ENCODE peak calls at places on chromosomes 3 and 15, in six cellular contexts. M is stimulated activated CD4-positive, alpha-beta T cell treated with anti-CD3 and anti-CD28 coated beads, Interleukin-1b, Interleukin-23, amount 100 ng/mL, for 4 hours; Z is SW480; U is T-helper 2 cell; B is activated CD4-positive, alpha-beta T cell treated with anti-CD3 and anti-CD28 coated beads, Interleukin-2, amount 50 U/mL, for 24 hours; K is GM03348. F is an unnamed sample.

GRCh38 chr15:70238917-70239316 is 141.2 kb upstream of the TLE3 start:
- DNase-seq in M (no peak), Z (no peak), U (no peak), B (no peak), K (no peak), F (no peak)

GRCh38 chr15:85485956-85486567 is 105.7 kb downstream of the AKAP13 start:
- DNase-seq in M (no peak), Z (peak; percentile 84), U (no peak), B (peak; percentile 79), K (peak; percentile 64), F (peak; percentile 81)

GRCh38 chr15:48040166-48040817 is 80.5 kb upstream of the SLC24A5 start:
- DNase-seq in M (no peak), Z (peak; percentile 82), U (no peak), B (no peak), K (peak; percentile 7), F (peak; percentile 20)

GRCh38 chr15:51982013-51982769 is 10.6 kb upstream of the LEO1 start:
- DNase-seq in M (peak; percentile 10), Z (peak; percentile 71), U (no peak), B (peak; percentile 29), K (peak; percentile 79), F (peak; percentile 67)

GRCh38 chr3:17320266-17320665 is 422.2 kb downstream of the TBC1D5 start:
- DNase-seq in M (no peak), Z (no peak), U (no peak), B (no peak), K (no peak), F (no peak)

GRCh38 chr3:188283347-188283746 is 129.4 kb downstream of the LPP start:
- DNase-seq in M (no peak), Z (no peak), U (no peak), B (no peak), K (no peak), F (peak; percentile 77)

GRCh38 chr3:28077566-28077965 is 163.9 kb upstream of the CMC1 start:
- DNase-seq in M (no peak), Z (no peak), U (no peak), B (no peak), K (peak; percentile 26), F (no peak)

GRCh38 chr15:42032376-42033213 is 11.8 kb upstream of the PLA2G4E start:
- DNase-seq in M (no peak), Z (no peak), U (no peak), B (no peak), K (no peak), F (no peak)

GRCh38 chr3:143977326-143978262 is 6.0 kb downstream of the DIPK2A start:
- DNase-seq in M (no peak), Z (no peak), U (no peak), B (no peak), K (peak; percentile 5), F (no peak)

GRCh38 chr3:58066842-58067241 is 58.6 kb downstream of the FLNB start:
- DNase-seq in M (no peak), Z (no peak), U (no peak), B (no peak), K (peak; percentile 82), F (no peak)

GRCh38 chr15:60781211-60781713 is 302.3 kb upstream of the ICE2 start:
- DNase-seq in M (no peak), Z (no peak), U (no peak), B (no peak), K (no peak), F (no peak)

GRCh38 chr3:194938845-194939531 is 253.3 kb downstream of the FAM43A start:
- DNase-seq in M (no peak), Z (no peak), U (no peak), B (no peak), K (no peak), F (no peak)

GRCh38 chr15:101174152-101174920 is 77.5 kb downstream of the CHSY1 start:
- DNase-seq in M (no peak), Z (no peak), U (no peak), B (no peak), K (no peak), F (no peak)

GRCh38 chr3:134367869-134368750 is 6.1 kb downstream of the AMOTL2 start:
- DNase-seq in M (no peak), Z (no peak), U (no peak), B (no peak), K (no peak), F (no peak)

GRCh38 chr3:139975592-139976360 is 40.8 kb downstream of the CLSTN2 start:
- DNase-seq in M (no peak), Z (no peak), U (no peak), B (no peak), K (no peak), F (no peak)

GRCh38 chr3:139523718-139524117 is 15.8 kb downstream of the RBP1 start:
- DNase-seq in M (no peak), Z (no peak), U (no peak), B (no peak), K (no peak), F (no peak)

GRCh38 chr3:184377882-184378445 is at the start of gene THPO:
- DNase-seq in M (no peak), Z (no peak), U (no peak), B (no peak), K (no peak), F (no peak)

GRCh38 chr15:62495670-62496328 is 330.7 kb upstream of the C2CD4B start:
- DNase-seq in M (no peak), Z (no peak), U (no peak), B (no peak), K (peak; percentile 82), F (peak; percentile 40)

GRCh38 chr15:31393441-31394091 is 66.9 kb downstream of the KLF13 start:
- DNase-seq in M (no peak), Z (no peak), U (no peak), B (no peak), K (no peak), F (no peak)

GRCh38 chr15:87874896-87875661 is 381.5 kb downstream of the NTRK3 start:
- DNase-seq in M (no peak), Z (no peak), U (no peak), B (no peak), K (peak; percentile 46), F (no peak)

GRCh38 chr3:197258168-197258755 is 40.1 kb downstream of the DLG1 start:
- DNase-seq in M (no peak), Z (no peak), U (no peak), B (no peak), K (no peak), F (no peak)

GRCh38 chr3:195035345-195036202 is 235.4 kb downstream of the XXYLT1 start:
- DNase-seq in M (no peak), Z (no peak), U (no peak), B (no peak), K (no peak), F (no peak)

GRCh38 chr3:8776406-8776805 is 7.0 kb upstream of the OXTR start:
- DNase-seq in M (no peak), Z (no peak), U (no peak), B (no peak), K (peak; percentile 47), F (no peak)

GRCh38 chr3:104951426-104951825 is 415.3 kb upstream of the ALCAM start:
- DNase-seq in M (no peak), Z (no peak), U (no peak), B (no peak), K (no peak), F (no peak)

GRCh38 chr3:67516496-67516895 is 137.9 kb downstream of the SUCLG2 start:
- DNase-seq in M (no peak), Z (no peak), U (no peak), B (no peak), K (no peak), F (peak; percentile 74)

GRCh38 chr3:164375995-164376394 is 702.3 kb downstream of the SI start:
- DNase-seq in M (no peak), Z (no peak), U (no peak), B (no peak), K (no peak), F (no peak)

GRCh38 chr3:117893638-117894037 is 1141.0 kb downstream of the IGSF11 start:
- DNase-seq in M (no peak), Z (peak; percentile 1), U (no peak), B (no peak), K (no peak), F (no peak)

F was measured in small intestine.